ENCODE peak calls at places on chromosomes 11 and 22, in ten cellular contexts. U is right lobe of liver; M is neural progenitor cell; F is colonic mucosa; T is trophoblast cell; A is Caco-2; E is CD8-positive, alpha-beta T cell; R is upper lobe of right lung; S is endodermal cell; P is GM12878. I is an unnamed sample.

GRCh38 chr11:130651266-130651855 is 202.9 kb downstream of the ADAMTS15 start:
- DNase-seq in A (no peak), M (peak; percentile 43), U (no peak), F (no peak), R (no peak), S (no peak), P (no peak), T (no peak), E (no peak), I (no peak)

GRCh38 chr11:10807629-10808552 is 835 bp downstream of the EIF4G2 start:
- DNase-seq in E (peak; percentile 48), F (peak; percentile 61), M (peak; percentile 65), A (peak; percentile 53), R (peak; percentile 86), U (peak; percentile 78), T (no peak), S (peak; percentile 67), P (no peak), I (peak; percentile 63)

GRCh38 chr11:10998674-10999073 is 140.8 kb upstream of the ZBED5 start:
- DNase-seq in T (no peak), S (no peak), F (no peak), P (no peak), U (no peak), M (no peak), R (no peak), E (no peak), A (no peak), I (no peak)

GRCh38 chr11:109644158-109644557 is 222.2 kb downstream of the C11orf87 start:
- DNase-seq in T (no peak), F (no peak), E (no peak), S (no peak), P (no peak), U (no peak), A (no peak), R (no peak), M (peak; percentile 16), I (no peak)

GRCh38 chr11:8262552-8263108 is 1.0 kb downstream of the LMO1 start:
- DNase-seq in R (peak; percentile 71), A (peak; percentile 25), S (peak; percentile 91), T (no peak), P (no peak), F (no peak), E (no peak), U (peak; percentile 55), M (peak; percentile 92), I (peak; percentile 12)

GRCh38 chr11:61776561-61777075 is 15.8 kb downstream of the TMEM258 start:
- DNase-seq in E (peak; percentile 53), S (peak; percentile 94), M (peak; percentile 67), R (peak; percentile 76), A (peak; percentile 77), F (peak; percentile 77), U (peak; percentile 76), P (no peak), T (peak; percentile 42), I (peak; percentile 83)

GRCh38 chr22:43956805-43957463 is 1.7 kb downstream of the SAMM50 start:
- DNase-seq in R (peak; percentile 21), E (no peak), A (no peak), T (no peak), F (no peak), U (no peak), M (no peak), S (no peak), P (no peak), I (no peak)

GRCh38 chr22:35342390-35342789 is 38.5 kb upstream of the HMOX1 start:
- DNase-seq in T (no peak), M (no peak), U (no peak), P (no peak), R (no peak), F (no peak), A (no peak), E (no peak), S (no peak), I (no peak)

GRCh38 chr11:76698321-76699043 is 27.9 kb upstream of the LRRC32 start:
- DNase-seq in P (no peak), U (no peak), S (peak; percentile 85), R (no peak), A (no peak), T (no peak), M (peak; percentile 61), F (no peak), E (no peak), I (no peak)

GRCh38 chr11:79561496-79561895 is 120.7 kb upstream of the TENM4 start:
- DNase-seq in R (no peak), T (peak; percentile 53), F (no peak), U (no peak), M (no peak), E (no peak), S (no peak), P (no peak), A (no peak), I (no peak)

GRCh38 chr11:17722000-17722643 is 2.8 kb downstream of the MYOD1 start:
- DNase-seq in E (no peak), R (no peak), S (peak; percentile 86), M (peak; percentile 70), A (no peak), T (peak; percentile 45), P (no peak), U (no peak), F (no peak), I (no peak)

GRCh38 chr11:70432065-70432464 is 33.7 kb downstream of the CTTN start:
- DNase-seq in A (no peak), M (no peak), R (no peak), P (no peak), F (no peak), S (no peak), E (no peak), T (no peak), U (no peak), I (no peak)
- H3K36me3 ChIP-seq in A (peaks cover 20% of the 10 kb centered on the region), M (no peaks in the 10 kb centered on the region), R (peaks cover 85% of the 10 kb centered on the region), P (no peaks in the 10 kb centered on the region), F (peaks cover 34% of the 10 kb centered on the region), S (peaks cover 93% of the 10 kb centered on the region), E (no peaks in the 10 kb centered on the region), T (peaks cover 89% of the 10 kb centered on the region), U (peaks cover 68% of the 10 kb centered on the region), I (peaks cover 4% of the 10 kb centered on the region)

DNA sequence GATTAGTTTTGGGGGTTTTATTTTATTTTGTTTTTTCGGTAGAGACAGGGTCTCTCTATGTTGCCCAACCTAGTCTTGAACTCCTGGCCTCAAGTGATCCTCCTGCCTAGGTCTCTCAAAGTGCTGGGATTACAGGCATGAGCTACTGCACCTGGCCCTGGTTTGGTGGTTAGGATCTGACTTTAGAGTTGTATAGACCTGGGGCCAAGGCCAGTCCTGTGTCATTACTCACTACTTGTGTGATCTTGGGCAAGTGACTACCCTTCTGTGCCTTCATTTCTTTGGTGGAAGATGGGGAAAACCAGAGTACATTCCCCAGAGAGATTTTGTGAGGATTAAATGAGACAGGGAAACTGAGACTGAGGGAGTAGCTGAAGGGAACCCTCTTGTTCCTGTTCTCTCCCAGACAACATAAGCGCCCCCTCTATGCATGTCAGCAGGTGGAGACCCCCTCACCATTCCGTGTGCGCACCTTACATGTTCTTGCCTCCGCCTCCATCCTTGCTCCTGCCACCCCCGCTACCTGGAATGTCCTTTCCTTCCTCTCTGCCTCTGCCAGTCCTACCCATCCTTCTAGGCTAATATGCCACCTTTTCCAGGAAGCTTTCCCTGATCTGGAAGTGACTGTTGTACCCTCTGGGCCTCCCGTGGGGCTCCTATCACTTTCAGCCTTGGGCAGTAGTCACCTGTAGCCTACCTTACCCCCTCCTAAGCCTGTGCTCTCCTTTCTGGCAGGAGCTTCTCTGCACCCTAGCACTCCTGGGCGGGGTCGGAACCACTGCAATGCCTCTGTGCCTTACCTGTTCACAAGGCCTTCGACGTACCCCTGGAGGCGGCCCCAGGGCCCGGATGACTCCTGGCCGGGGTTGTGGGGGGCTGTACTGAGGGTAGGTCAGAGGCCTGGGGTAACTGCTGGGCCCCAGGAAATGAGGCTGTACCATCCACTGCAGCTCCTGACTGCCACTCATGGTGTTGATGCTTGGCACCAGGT is 3.9 kb downstream of the FOSL1 start:
- DNase-seq in R (no peak), M (no peak), S (no peak), A (no peak), F (no peak), U (no peak), E (no peak), T (no peak), P (no peak), I (no peak)
- H3K36me3 ChIP-seq in R (no peaks in the 10 kb centered on the region), M (no peaks in the 10 kb centered on the region), S (no peaks in the 10 kb centered on the region), A (no peaks in the 10 kb centered on the region), F (no peaks in the 10 kb centered on the region), U (no peaks in the 10 kb centered on the region), E (no peaks in the 10 kb centered on the region), T (peaks cover 10% of the 10 kb centered on the region), P (no peaks in the 10 kb centered on the region), I (no peaks in the 10 kb centered on the region)

DNA sequence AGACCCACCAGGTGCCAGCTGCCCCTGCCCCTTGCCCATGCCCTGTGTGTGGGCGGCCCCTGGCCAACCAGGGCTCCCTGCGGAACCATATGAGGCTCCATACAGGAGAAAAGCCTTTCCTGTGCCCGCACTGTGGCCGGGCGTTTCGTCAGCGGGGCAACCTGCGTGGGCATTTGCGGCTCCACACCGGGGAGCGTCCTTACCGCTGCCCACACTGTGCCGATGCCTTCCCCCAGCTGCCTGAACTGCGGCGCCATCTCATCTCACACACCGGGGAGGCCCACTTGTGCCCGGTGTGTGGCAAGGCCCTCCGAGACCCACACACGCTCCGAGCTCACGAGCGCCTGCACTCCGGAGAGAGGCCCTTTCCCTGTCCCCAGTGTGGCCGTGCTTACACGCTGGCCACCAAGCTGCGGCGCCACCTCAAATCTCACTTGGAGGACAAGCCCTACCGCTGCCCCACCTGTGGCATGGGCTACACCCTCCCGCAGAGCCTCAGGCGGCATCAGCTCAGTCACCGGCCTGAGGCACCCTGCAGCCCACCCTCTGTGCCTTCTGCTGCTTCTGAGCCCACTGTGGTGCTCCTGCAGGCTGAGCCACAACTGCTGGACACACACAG is 4.3 kb downstream of the ZNF408 start:
- DNase-seq in M (no peak), P (no peak), A (no peak), F (no peak), S (no peak), E (no peak), T (no peak), R (no peak), U (no peak), I (no peak)
- H3K36me3 ChIP-seq in M (no peaks in the 10 kb centered on the region), P (peaks cover 20% of the 10 kb centered on the region), A (peaks cover 14% of the 10 kb centered on the region), F (peaks cover 33% of the 10 kb centered on the region), S (peaks cover 49% of the 10 kb centered on the region), E (peaks cover 32% of the 10 kb centered on the region), T (peaks cover 36% of the 10 kb centered on the region), R (peaks cover 47% of the 10 kb centered on the region), U (peaks cover 47% of the 10 kb centered on the region), I (peaks cover 19% of the 10 kb centered on the region)

GRCh38 chr22:20858615-20859416 is at the start of the genes PI4KA and SNAP29:
- DNase-seq in F (peak; percentile 99), T (peak; percentile 97), P (peak; percentile 90), S (peak; percentile 99), A (peak; percentile 99), R (peak; percentile 100), E (peak; percentile 98), U (peak; percentile 100), M (peak; percentile 99), I (peak; percentile 99)
- H3K36me3 ChIP-seq in F (no peaks in the 10 kb centered on the region), T (no peaks in the 10 kb centered on the region), P (no peaks in the 10 kb centered on the region), S (peaks cover 11% of the 10 kb centered on the region), A (no peaks in the 10 kb centered on the region), R (peaks cover 5% of the 10 kb centered on the region), E (no peaks in the 10 kb centered on the region), U (no peaks in the 10 kb centered on the region), M (no peaks in the 10 kb centered on the region), I (no peaks in the 10 kb centered on the region)